ENCODE peak calls at places on chromosomes 13 and 19, in eight cellular contexts. One of them, this sample, is unnamed.

GRCh38 chr13:90070362-90070761 is 1277.1 kb upstream of the MIR17HG start:
- DNase-seq in lung: no peak
- DNase-seq in uterus: no peak
- DNase-seq in endodermal cell: no peak
- DNase-seq in left ventricle myocardium inferior: no peak
- DNase-seq in body of pancreas: no peak
- DNase-seq in ascending aorta: no peak
- DNase-seq in pancreas: no peak
- DNase-seq in this sample: no peak

GRCh38 chr13:109036091-109036490 is 406.7 kb downstream of the MYO16 start:
- DNase-seq in ascending aorta: no peak
- DNase-seq in lung: no peak
- DNase-seq in uterus: no peak
- DNase-seq in pancreas: no peak
- DNase-seq in left ventricle myocardium inferior: no peak
- DNase-seq in endodermal cell: no peak
- DNase-seq in body of pancreas: no peak
- DNase-seq in this sample: no peak

GRCh38 chr13:28568286-28568685 is 73.4 kb upstream of the FLT1 start:
- DNase-seq in left ventricle myocardium inferior: peak; percentile 76
- DNase-seq in endodermal cell: no peak
- DNase-seq in uterus: peak; percentile 28
- DNase-seq in pancreas: peak; percentile 79
- DNase-seq in lung: peak; percentile 40
- DNase-seq in ascending aorta: no peak
- DNase-seq in body of pancreas: peak; percentile 94
- DNase-seq in this sample: peak; percentile 23

GRCh38 chr13:65314008-65314407 is 1916.1 kb downstream of the PCDH9 start:
- DNase-seq in lung: no peak
- DNase-seq in uterus: no peak
- DNase-seq in left ventricle myocardium inferior: no peak
- DNase-seq in pancreas: no peak
- DNase-seq in ascending aorta: no peak
- DNase-seq in endodermal cell: no peak
- DNase-seq in body of pancreas: no peak
- DNase-seq in this sample: no peak

GRCh38 chr13:65593298-65593874 is 1636.8 kb downstream of the PCDH9 start:
- DNase-seq in ascending aorta: no peak
- DNase-seq in left ventricle myocardium inferior: no peak
- DNase-seq in lung: no peak
- DNase-seq in body of pancreas: no peak
- DNase-seq in endodermal cell: no peak
- DNase-seq in pancreas: no peak
- DNase-seq in uterus: no peak
- DNase-seq in this sample: no peak

GRCh38 chr13:91664036-91664435 is 265.6 kb downstream of the GPC5 start:
- DNase-seq in left ventricle myocardium inferior: no peak
- DNase-seq in pancreas: no peak
- DNase-seq in body of pancreas: no peak
- DNase-seq in ascending aorta: no peak
- DNase-seq in uterus: no peak
- DNase-seq in lung: no peak
- DNase-seq in endodermal cell: no peak
- DNase-seq in this sample: no peak

GRCh38 chr19:19371056-19371455 is 34.4 kb upstream of the GATAD2A start:
- DNase-seq in endodermal cell: no peak
- DNase-seq in pancreas: no peak
- DNase-seq in ascending aorta: no peak
- DNase-seq in body of pancreas: no peak
- DNase-seq in left ventricle myocardium inferior: no peak
- DNase-seq in lung: no peak
- DNase-seq in uterus: no peak
- DNase-seq in this sample: no peak

GRCh38 chr13:77494226-77494625 is 41.3 kb upstream of the SCEL start:
- DNase-seq in pancreas: no peak
- DNase-seq in endodermal cell: no peak
- DNase-seq in left ventricle myocardium inferior: no peak
- DNase-seq in uterus: no peak
- DNase-seq in body of pancreas: no peak
- DNase-seq in lung: no peak
- DNase-seq in ascending aorta: no peak
- DNase-seq in this sample: no peak

GRCh38 chr19:41495589-41495988 is 52.6 kb downstream of the ERICH4 start:
- DNase-seq in body of pancreas: no peak
- DNase-seq in pancreas: no peak
- DNase-seq in left ventricle myocardium inferior: no peak
- DNase-seq in endodermal cell: no peak
- DNase-seq in uterus: no peak
- DNase-seq in ascending aorta: no peak
- DNase-seq in lung: no peak
- DNase-seq in this sample: no peak

GRCh38 chr19:41501854-41502253 is 58.9 kb downstream of the ERICH4 start:
- DNase-seq in uterus: no peak
- DNase-seq in pancreas: no peak
- DNase-seq in body of pancreas: no peak
- DNase-seq in lung: no peak
- DNase-seq in endodermal cell: peak; percentile 10
- DNase-seq in ascending aorta: no peak
- DNase-seq in left ventricle myocardium inferior: no peak
- DNase-seq in this sample: no peak

GRCh38 chr19:41505105-41505504 is 62.1 kb downstream of the ERICH4 start:
- DNase-seq in left ventricle myocardium inferior: no peak
- DNase-seq in pancreas: no peak
- DNase-seq in ascending aorta: no peak
- DNase-seq in lung: no peak
- DNase-seq in body of pancreas: no peak
- DNase-seq in endodermal cell: peak; percentile 13
- DNase-seq in uterus: no peak
- DNase-seq in this sample: no peak

GRCh38 chr19:41499899-41500298 is 56.9 kb downstream of the ERICH4 start:
- DNase-seq in left ventricle myocardium inferior: no peak
- DNase-seq in uterus: no peak
- DNase-seq in body of pancreas: no peak
- DNase-seq in endodermal cell: no peak
- DNase-seq in ascending aorta: no peak
- DNase-seq in lung: no peak
- DNase-seq in pancreas: no peak
- DNase-seq in this sample: no peak

DNA sequence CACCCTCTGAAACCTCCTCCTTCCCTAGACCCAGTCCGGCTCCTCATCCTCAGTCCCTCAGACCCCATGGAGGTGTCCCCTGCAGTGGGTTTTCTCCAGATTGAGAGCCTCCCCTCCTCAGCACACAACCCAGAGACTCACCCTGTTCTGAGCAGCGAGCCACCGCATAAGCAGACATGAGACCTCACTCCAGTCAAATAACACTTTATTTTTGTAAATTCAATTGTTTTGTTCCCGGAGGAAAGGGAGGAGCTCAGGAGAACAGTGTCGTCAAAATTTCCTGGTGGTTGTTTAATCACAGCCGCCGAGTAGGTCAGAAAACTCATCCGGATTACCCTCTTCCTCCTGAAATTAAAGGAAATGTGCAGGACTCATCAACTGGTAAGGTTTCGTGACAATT is 57.5 kb downstream of the ERICH4 start:
- DNase-seq in body of pancreas: no peak
- DNase-seq in lung: no peak
- DNase-seq in ascending aorta: no peak
- DNase-seq in endodermal cell: peak; percentile 13
- DNase-seq in pancreas: no peak
- DNase-seq in uterus: no peak
- DNase-seq in left ventricle myocardium inferior: no peak
- DNase-seq in this sample: no peak
- H3K27ac ChIP-seq in body of pancreas: no peak overlapping the region
- H3K27ac ChIP-seq in lung: peak overlapping the region; percentile 71
- H3K27ac ChIP-seq in ascending aorta: peak overlapping the region; percentile 18
- H3K27ac ChIP-seq in endodermal cell: no peak overlapping the region
- H3K27ac ChIP-seq in pancreas: no peak overlapping the region
- H3K27ac ChIP-seq in uterus: peak overlapping the region; percentile 82
- H3K27ac ChIP-seq in left ventricle myocardium inferior: peak overlapping the region; percentile 89
- H3K27ac ChIP-seq in this sample: no peak overlapping the region

DNA sequence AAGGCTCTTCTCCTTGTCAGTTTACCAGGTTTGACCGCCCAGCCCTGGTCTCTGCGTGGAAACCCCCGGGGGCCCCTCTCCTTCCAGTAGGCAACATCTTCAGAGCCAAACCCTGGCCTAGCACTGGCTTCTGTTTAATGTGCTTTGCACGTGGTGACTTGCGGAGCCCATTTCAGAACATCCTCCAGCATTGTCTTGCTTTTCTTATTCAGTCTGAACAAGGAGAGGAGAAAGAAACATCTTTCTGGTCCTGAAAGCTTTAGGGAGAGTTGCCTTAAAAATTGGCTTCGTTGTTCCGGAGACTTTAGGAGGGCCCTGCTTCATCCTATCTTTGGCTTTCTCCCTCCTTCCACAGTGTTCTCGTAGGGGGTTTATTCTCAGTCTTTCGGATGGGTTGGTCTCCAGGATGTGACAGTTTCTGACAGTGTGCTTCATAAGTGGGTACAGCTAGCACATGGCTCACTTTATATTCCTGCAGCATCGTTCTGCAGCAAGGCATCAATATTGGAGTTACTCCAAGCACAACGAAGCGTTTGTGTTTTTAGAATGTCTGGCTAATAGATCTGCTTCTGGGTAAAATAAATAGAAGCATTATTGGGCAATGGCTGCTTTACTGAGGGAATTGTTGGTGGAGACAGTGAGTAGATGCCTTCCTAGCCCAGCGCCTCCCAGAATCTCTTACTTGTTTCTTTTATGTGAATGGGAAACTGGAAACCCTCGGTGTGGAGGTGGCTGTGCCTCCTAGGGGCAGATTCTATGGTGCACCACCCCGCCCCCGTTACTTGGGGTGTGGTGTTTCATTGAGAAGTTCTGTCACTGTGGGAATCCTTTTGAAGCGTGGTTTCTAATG is 1.8 kb downstream of the FARP1 start:
- DNase-seq in endodermal cell: peak; percentile 80
- DNase-seq in left ventricle myocardium inferior: no peak
- DNase-seq in uterus: no peak
- DNase-seq in lung: no peak
- DNase-seq in body of pancreas: peak; percentile 39
- DNase-seq in pancreas: no peak
- DNase-seq in ascending aorta: no peak
- DNase-seq in this sample: peak; percentile 43
- TF ChIP-seq CTCF in endodermal cell: peak; percentile 63
- TF ChIP-seq CTCF in left ventricle myocardium inferior: no peak
- TF ChIP-seq CTCF in uterus: no peak
- TF ChIP-seq CTCF in lung: no peak
- TF ChIP-seq CTCF in body of pancreas: no peak
- TF ChIP-seq CTCF in pancreas: no peak
- TF ChIP-seq CTCF in ascending aorta: no peak
- TF ChIP-seq CTCF in this sample: peak; percentile 43

GRCh38 chr19:27618006-27618405 is 1594.9 kb downstream of the UQCRFS1 start:
- DNase-seq in lung: no peak
- DNase-seq in body of pancreas: no peak
- DNase-seq in uterus: no peak
- DNase-seq in left ventricle myocardium inferior: no peak
- DNase-seq in ascending aorta: no peak
- DNase-seq in endodermal cell: no peak
- DNase-seq in pancreas: no peak
- DNase-seq in this sample: no peak
- H3K9me3 ChIP-seq in lung: no peaks in the 10 kb centered on the region
- H3K9me3 ChIP-seq in body of pancreas: no peaks in the 10 kb centered on the region
- H3K9me3 ChIP-seq in uterus: peaks cover under 1% of the 10 kb centered on the region
- H3K9me3 ChIP-seq in left ventricle myocardium inferior: peaks cover 100% of the 10 kb centered on the region
- H3K9me3 ChIP-seq in ascending aorta: peaks cover 70% of the 10 kb centered on the region
- H3K9me3 ChIP-seq in endodermal cell: peaks cover 100% of the 10 kb centered on the region
- H3K9me3 ChIP-seq in pancreas: no peaks in the 10 kb centered on the region
- H3K9me3 ChIP-seq in this sample: no peaks in the 10 kb centered on the region

GRCh38 chr13:25394661-25395060 is 22.9 kb downstream of the ATP8A2 start:
- DNase-seq in ascending aorta: no peak
- DNase-seq in left ventricle myocardium inferior: no peak
- DNase-seq in endodermal cell: no peak
- DNase-seq in pancreas: no peak
- DNase-seq in lung: no peak
- DNase-seq in uterus: no peak
- DNase-seq in body of pancreas: no peak
- DNase-seq in this sample: no peak

GRCh38 chr13:25397763-25398162 is 26.0 kb downstream of the ATP8A2 start:
- DNase-seq in endodermal cell: peak; percentile 62
- DNase-seq in left ventricle myocardium inferior: no peak
- DNase-seq in ascending aorta: no peak
- DNase-seq in body of pancreas: no peak
- DNase-seq in lung: no peak
- DNase-seq in uterus: no peak
- DNase-seq in pancreas: no peak
- DNase-seq in this sample: no peak

DNA sequence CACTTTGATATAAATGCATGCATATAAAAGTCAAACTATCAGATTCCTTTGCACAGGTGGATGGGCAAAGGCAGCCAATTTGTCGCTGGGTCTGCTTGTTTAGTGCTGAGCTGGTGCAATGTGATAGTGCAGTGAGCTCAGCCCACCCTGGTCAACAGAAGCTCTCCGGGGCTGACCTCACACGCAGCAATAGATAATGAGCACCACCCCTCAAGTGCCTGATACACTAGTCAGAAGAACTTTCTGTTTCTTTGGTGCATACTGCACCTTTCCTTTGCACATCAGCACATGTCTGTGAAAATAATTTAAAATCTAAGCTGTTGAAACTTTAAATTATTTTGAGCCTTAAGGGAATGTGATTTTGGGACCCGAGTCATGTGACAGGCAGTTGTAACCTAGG is 20.2 kb downstream of the ATP8A2 start:
- DNase-seq in pancreas: no peak
- DNase-seq in uterus: no peak
- DNase-seq in ascending aorta: no peak
- DNase-seq in lung: no peak
- DNase-seq in endodermal cell: no peak
- DNase-seq in left ventricle myocardium inferior: no peak
- DNase-seq in body of pancreas: no peak
- DNase-seq in this sample: no peak
- H3K27ac ChIP-seq in pancreas: no peak overlapping the region
- H3K27ac ChIP-seq in uterus: no peak overlapping the region
- H3K27ac ChIP-seq in ascending aorta: no peak overlapping the region
- H3K27ac ChIP-seq in lung: no peak overlapping the region
- H3K27ac ChIP-seq in endodermal cell: no peak overlapping the region
- H3K27ac ChIP-seq in left ventricle myocardium inferior: no peak overlapping the region
- H3K27ac ChIP-seq in body of pancreas: no peak overlapping the region
- H3K27ac ChIP-seq in this sample: no peak overlapping the region

DNA sequence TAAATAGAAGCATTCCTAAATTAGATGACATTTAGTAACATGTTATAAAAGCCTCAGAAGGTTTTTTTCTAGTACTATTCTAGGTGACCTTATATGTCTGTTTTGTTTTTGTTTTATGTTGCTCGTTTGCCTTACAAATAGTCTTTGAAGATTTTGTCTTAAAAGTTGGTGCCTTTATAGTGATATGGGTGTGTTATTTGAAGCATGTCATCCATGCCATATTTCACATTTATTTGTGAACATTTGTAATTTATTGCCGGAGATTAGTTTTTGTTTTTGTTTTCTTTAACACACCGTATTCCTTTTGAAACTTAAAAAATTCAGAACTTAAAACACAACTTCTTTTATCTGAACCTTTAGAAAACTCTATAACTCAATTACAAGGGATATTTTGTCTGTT is 422.8 kb upstream of the PCDH9 start:
- DNase-seq in uterus: no peak
- DNase-seq in lung: no peak
- DNase-seq in endodermal cell: no peak
- DNase-seq in left ventricle myocardium inferior: no peak
- DNase-seq in pancreas: no peak
- DNase-seq in body of pancreas: no peak
- DNase-seq in ascending aorta: no peak
- DNase-seq in this sample: no peak
- TF ChIP-seq CTCF in uterus: no peak
- TF ChIP-seq CTCF in lung: no peak
- TF ChIP-seq CTCF in endodermal cell: no peak
- TF ChIP-seq CTCF in left ventricle myocardium inferior: no peak
- TF ChIP-seq CTCF in pancreas: no peak
- TF ChIP-seq CTCF in body of pancreas: no peak
- TF ChIP-seq CTCF in ascending aorta: no peak
- TF ChIP-seq CTCF in this sample: no peak

This sample was measured in AG04450.